ENCODE peak calls at places on chromosomes 13 and 19, in six cellular contexts. J, W, G, Y, I and P are unnamed samples. For H3K4me1, the result is how much of the 10 kb centered on the place peaks cover.

GRCh38 chr13:111204438-111205177 is 89.5 kb downstream of the ARHGEF7 start:
- ATAC-seq in W (no peak), I (peak), Y (peak), J (no peak), G (peak), P (peak)

GRCh38 chr19:4229179-4229931 is at the start of gene EBI3:
- ATAC-seq in Y (peak), W (peak), J (peak), G (peak), I (peak), P (no peak)

GRCh38 chr19:18629166-18630088 is 7.4 kb upstream of the KLHL26 start:
- ATAC-seq in W (no peak), J (no peak), Y (peak), I (no peak), G (no peak), P (peak)

GRCh38 chr13:47092202-47092601 is 195.3 kb upstream of the HTR2A start:
- ATAC-seq in G (no peak), Y (no peak), I (no peak), J (no peak), W (no peak), P (no peak)

GRCh38 chr19:47381653-47382279 is 32.7 kb downstream of the DHX34 start:
- ATAC-seq in I (no peak), J (peak), W (no peak), G (no peak), Y (peak), P (no peak)

GRCh38 chr19:13887039-13887438 is 10.1 kb downstream of the NANOS3 start:
- ATAC-seq in I (peak), W (no peak), G (peak), Y (no peak), J (peak), P (no peak)

GRCh38 chr13:20411638-20412342 is 113.9 kb downstream of the CRYL1 start:
- ATAC-seq in G (no peak), I (no peak), J (peak), W (no peak), Y (peak), P (no peak)

GRCh38 chr19:33344210-33344609 is 29.3 kb upstream of the CEBPG start:
- ATAC-seq in G (no peak), I (no peak), W (peak), J (no peak), Y (peak), P (peak)

GRCh38 chr13:40784540-40784939 is 4.9 kb upstream of the SLC25A15 start:
- ATAC-seq in G (no peak), Y (no peak), W (no peak), J (no peak), I (no peak), P (no peak)

GRCh38 chr19:41175825-41176734 is 16.9 kb upstream of the CYP2S1 start:
- ATAC-seq in G (peak), W (peak), I (no peak), J (no peak), Y (peak), P (peak)

GRCh38 chr19:23896912-23897311 is 17.8 kb upstream of the ZNF726 start:
- ATAC-seq in I (no peak), W (no peak), Y (no peak), G (no peak), J (no peak), P (no peak)

GRCh38 chr13:41502676-41503075 is 45.3 kb downstream of the RGCC start:
- ATAC-seq in Y (no peak), W (no peak), G (no peak), I (no peak), J (peak), P (no peak)

GRCh38 chr13:78611040-78611439 is 7.7 kb upstream of the POU4F1 start:
- ATAC-seq in I (peak), Y (no peak), J (no peak), W (no peak), G (no peak), P (no peak)

GRCh38 chr19:6056282-6056741 is 54.0 kb downstream of the RFX2 start:
- ATAC-seq in I (no peak), W (peak), Y (no peak), G (peak), J (no peak), P (no peak)

GRCh38 chr19:6055013-6055795 is 55.1 kb downstream of the RFX2 start:
- ATAC-seq in Y (no peak), W (no peak), I (no peak), G (no peak), J (no peak), P (no peak)

GRCh38 chr19:6057651-6058365 is 52.5 kb downstream of the RFX2 start:
- ATAC-seq in I (no peak), Y (no peak), G (no peak), J (no peak), W (no peak), P (no peak)

GRCh38 chr19:6058411-6059201 is 51.7 kb downstream of the RFX2 start:
- ATAC-seq in I (no peak), W (no peak), Y (no peak), J (no peak), G (no peak), P (no peak)

DNA sequence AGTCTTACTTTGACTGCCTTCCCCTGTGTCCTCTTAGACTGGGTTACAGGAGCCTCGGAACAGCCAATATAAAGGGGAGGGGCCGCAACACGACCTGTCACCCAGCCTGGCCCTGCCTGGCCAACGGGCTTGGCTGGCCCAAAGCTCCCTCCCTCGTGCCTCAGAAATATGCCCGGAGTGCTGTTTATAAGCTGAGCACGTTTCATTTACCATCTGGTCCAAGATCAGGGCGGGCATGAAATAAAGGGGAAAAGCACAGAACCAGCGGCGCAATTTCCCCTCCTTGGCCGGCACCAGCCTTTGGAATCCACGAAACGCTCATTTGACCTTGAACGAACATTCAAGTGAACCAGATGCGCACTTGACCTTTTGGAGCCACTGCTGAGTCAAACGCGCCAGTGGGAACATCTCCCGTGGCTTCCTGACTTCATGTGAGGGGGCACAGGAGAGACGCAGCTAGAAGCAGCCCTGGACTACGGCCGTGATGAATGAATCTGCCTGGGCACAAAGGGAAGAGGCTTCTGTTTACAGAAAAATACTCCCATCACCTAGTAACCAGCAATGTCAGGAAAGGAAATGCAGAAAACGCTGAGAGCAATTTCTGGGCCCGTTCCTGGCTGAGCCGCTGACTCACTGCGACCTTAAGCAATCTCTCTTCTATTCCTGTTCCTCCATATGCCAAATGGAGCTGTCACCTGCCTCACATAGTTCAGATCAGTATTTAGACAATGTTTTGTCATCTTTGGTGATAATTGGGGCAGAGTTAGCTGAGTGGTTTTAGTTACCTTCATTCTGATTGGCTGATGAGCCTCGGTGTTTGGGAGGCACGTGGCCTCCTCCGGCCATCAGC is 53.3 kb downstream of the RFX2 start:
- ATAC-seq in G (peak), I (no peak), W (peak), J (no peak), Y (peak), P (peak)
- TF ChIP-seq EP300 in G (peak), I (no peak), W (no peak), J (no peak), Y (peak), P (no peak)

GRCh38 chr13:109764045-109764444 is 22.3 kb downstream of the IRS2 start:
- ATAC-seq in J (no peak), W (peak), Y (no peak), I (no peak), G (no peak), P (no peak)

GRCh38 chr13:109761695-109762094 is 24.7 kb downstream of the IRS2 start:
- ATAC-seq in W (no peak), Y (no peak), I (no peak), J (no peak), G (no peak), P (no peak)

GRCh38 chr13:109764474-109765292 is 21.7 kb downstream of the IRS2 start:
- ATAC-seq in G (no peak), I (peak), J (peak), W (peak), Y (peak), P (no peak)

GRCh38 chr13:109760951-109761350 is 25.4 kb downstream of the IRS2 start:
- ATAC-seq in Y (no peak), W (no peak), G (no peak), I (no peak), J (no peak), P (no peak)

GRCh38 chr13:109762791-109763190 is 23.6 kb downstream of the IRS2 start:
- ATAC-seq in W (no peak), I (peak), Y (no peak), G (no peak), J (no peak), P (no peak)
- H3K4me1 ChIP-seq in W (under half), I (under half), Y (under half), G (under half), J (under half), P (under half)

GRCh38 chr13:44842158-44842557 is 147.1 kb downstream of the NUFIP1 start:
- ATAC-seq in Y (no peak), W (no peak), I (no peak), G (no peak), J (no peak), P (no peak)
- TF ChIP-seq EP300 in Y (no peak), W (no peak), I (no peak), G (no peak), J (no peak), P (no peak)

GRCh38 chr13:113758651-113759524 is at the start of gene TMEM255B:
- ATAC-seq in G (peak), J (peak), W (peak), I (peak), Y (peak), P (peak)

GRCh38 chr13:113761136-113761535 is 2.1 kb downstream of the TMEM255B start:
- ATAC-seq in I (no peak), W (no peak), J (no peak), G (no peak), Y (no peak), P (no peak)

GRCh38 chr13:113762075-113762474 is 3.0 kb downstream of the TMEM255B start:
- ATAC-seq in I (no peak), G (no peak), Y (no peak), J (no peak), W (no peak), P (no peak)

GRCh38 chr13:113762538-113762937 is 3.5 kb downstream of the TMEM255B start:
- ATAC-seq in G (no peak), W (no peak), J (no peak), Y (no peak), I (no peak), P (no peak)

DNA sequence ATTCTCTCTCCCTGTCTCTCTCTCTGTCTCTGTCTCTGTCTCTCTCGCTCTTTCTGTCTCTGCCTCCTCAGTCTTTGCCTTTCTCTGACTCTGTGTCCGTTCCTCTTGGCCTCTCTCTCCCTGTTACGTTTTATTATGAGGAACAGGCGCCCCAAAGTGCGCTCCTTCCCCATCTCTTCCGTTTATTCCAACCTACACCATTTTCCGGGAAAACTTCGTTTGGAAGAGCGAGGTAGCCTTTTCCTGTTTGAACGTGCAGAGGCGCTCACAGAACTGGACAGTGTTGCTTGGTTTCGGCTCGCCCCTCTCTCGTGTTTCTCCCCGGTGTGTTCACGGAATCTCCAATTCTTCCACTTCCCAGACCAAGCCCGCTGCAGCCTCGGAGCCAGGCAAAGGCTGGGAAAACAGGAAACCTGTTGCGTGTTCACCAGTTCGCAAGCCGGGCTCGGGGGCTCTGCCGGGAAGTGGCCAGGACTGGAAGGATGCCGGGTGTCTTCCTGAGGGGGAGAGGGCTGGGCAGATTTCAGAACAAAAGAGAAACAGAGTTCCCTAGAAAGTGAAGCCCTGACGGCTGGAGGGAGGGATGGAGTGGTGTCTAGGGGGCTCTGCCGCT is 605 bp downstream of the TMEM255B start:
- ATAC-seq in J (no peak), Y (peak), G (peak), W (peak), I (peak), P (peak)
- H3K4me1 ChIP-seq in J (under half), Y (under half), G (under half), W (under half), I (under half), P (under half)

GRCh38 chr13:76863022-76863421 is 23.2 kb downstream of the KCTD12 start:
- ATAC-seq in I (no peak), W (no peak), J (no peak), Y (no peak), G (no peak), P (no peak)

GRCh38 chr13:76865109-76865508 is 21.1 kb downstream of the KCTD12 start:
- ATAC-seq in Y (no peak), I (no peak), J (no peak), W (no peak), G (no peak), P (no peak)

GRCh38 chr13:76864259-76864658 is 21.9 kb downstream of the KCTD12 start:
- ATAC-seq in G (no peak), I (no peak), W (no peak), Y (no peak), J (no peak), P (no peak)

GRCh38 chr13:76860706-76861105 is 25.5 kb downstream of the KCTD12 start:
- ATAC-seq in J (no peak), W (no peak), G (no peak), I (no peak), Y (no peak), P (no peak)

DNA sequence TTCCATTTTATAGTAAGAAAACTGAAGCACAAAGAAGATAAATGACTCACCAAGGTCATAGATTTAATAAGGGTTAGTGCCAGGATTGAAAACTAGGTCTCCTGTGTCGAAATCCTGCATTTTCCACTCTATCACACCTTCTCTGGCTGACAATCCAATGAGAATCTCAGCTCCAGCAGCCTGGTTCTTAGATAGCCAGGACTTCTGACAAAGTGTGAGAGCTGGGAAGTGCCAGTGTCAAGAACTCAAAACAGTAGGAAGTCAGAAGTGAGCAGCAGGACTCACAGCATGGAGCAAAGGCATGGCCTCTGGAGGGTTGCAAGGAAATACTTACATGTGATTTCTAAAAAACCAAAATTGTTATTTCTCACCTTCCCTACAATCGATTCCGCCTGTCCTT is 24.3 kb downstream of the KCTD12 start:
- ATAC-seq in J (no peak), I (no peak), G (no peak), Y (no peak), W (no peak), P (no peak)
- TF ChIP-seq EP300 in J (no peak), I (no peak), G (no peak), Y (no peak), W (no peak), P (no peak)